ENCODE peak calls at places on chromosomes 12 and 14, in seven cellular contexts. Q is cardiac muscle cell, X is fibroblast of lung, E is IMR-90, Y is ovary, C is pancreas, Z is tibial nerve. R is an unnamed sample. For H3K4me1, the result is how much of the 10 kb centered on the place peaks cover.

GRCh38 chr12:102913453-102914226 is 3.4 kb downstream of the PAH start:
- DNase-seq in X (no peak), Q (no peak), C (no peak), E (no peak), Z (no peak), Y (no peak), R (no peak)

GRCh38 chr14:98189521-98189920 is 1082.5 kb downstream of the BCL11B start:
- DNase-seq in Q (no peak), Z (no peak), Y (no peak), E (no peak), C (no peak), X (no peak), R (no peak)

GRCh38 chr12:104182144-104182543 is 33.4 kb upstream of the TXNRD1 start:
- DNase-seq in E (peak), Z (peak), Q (peak), Y (peak), X (peak), C (peak), R (no peak)

GRCh38 chr14:29243355-29243754 is 476.8 kb downstream of the FOXG1 start:
- DNase-seq in C (no peak), X (peak), Z (no peak), E (peak), Y (no peak), Q (peak), R (no peak)

GRCh38 chr12:93565760-93566159 is 6.7 kb upstream of the SOCS2 start:
- DNase-seq in C (no peak), Q (no peak), Z (no peak), Y (no peak), X (no peak), E (no peak), R (no peak)

GRCh38 chr14:95365401-95365800 is 45.7 kb upstream of the CLMN start:
- DNase-seq in Y (no peak), Z (no peak), E (no peak), X (peak), Q (no peak), C (no peak), R (no peak)

GRCh38 chr12:6038160-6038559 is 86.3 kb downstream of the VWF start:
- DNase-seq in X (peak), Y (no peak), Z (no peak), E (peak), C (peak), Q (peak), R (peak)

GRCh38 chr14:66495214-66496098 is 9.3 kb downstream of the CCDC196 start:
- DNase-seq in E (peak), C (peak), Y (no peak), Z (peak), Q (peak), X (peak), R (no peak)

GRCh38 chr14:53295985-53296582 is 143.0 kb upstream of the DDHD1 start:
- DNase-seq in C (no peak), E (peak), Q (peak), X (peak), Z (peak), Y (no peak), R (no peak)

GRCh38 chr12:101539148-101539547 is 55.6 kb upstream of the MYBPC1 start:
- DNase-seq in Z (peak), Q (peak), E (no peak), X (peak), Y (no peak), C (no peak), R (no peak)

GRCh38 chr14:20384321-20384720 is 29.0 kb downstream of the TEP1 start:
- DNase-seq in X (no peak), Z (no peak), C (no peak), E (no peak), Y (no peak), Q (no peak), R (no peak)

GRCh38 chr14:24430682-24431568 is 1.2 kb downstream of the KHNYN start:
- DNase-seq in Q (peak), E (peak), Z (no peak), X (peak), C (peak), Y (peak), R (peak)

GRCh38 chr14:20683896-20684661 is at the start of gene RNASE4:
- DNase-seq in C (peak), Q (peak), Z (peak), E (peak), X (peak), Y (peak), R (peak)

GRCh38 chr14:51165415-51165814 is 70.5 kb upstream of the TRIM9 start:
- DNase-seq in E (no peak), Q (no peak), Z (no peak), Y (no peak), X (no peak), C (no peak), R (no peak)

GRCh38 chr12:57611116-57611809 is at the start of gene ARHGEF25:
- DNase-seq in C (peak), Q (peak), X (peak), Z (peak), E (peak), Y (peak), R (no peak)

GRCh38 chr12:24482882-24483604 is 465.9 kb downstream of the BCAT1 start:
- DNase-seq in E (peak), Y (no peak), Z (no peak), X (peak), C (no peak), Q (no peak), R (no peak)

GRCh38 chr12:40793471-40793870 is 101.2 kb downstream of the CNTN1 start:
- DNase-seq in E (no peak), Z (no peak), C (no peak), Y (no peak), X (no peak), Q (no peak), R (no peak)

GRCh38 chr14:57480044-57480443 is 13.6 kb downstream of the CCDC198 start:
- DNase-seq in C (no peak), X (peak), Q (no peak), Z (no peak), E (no peak), Y (no peak), R (no peak)

GRCh38 chr12:109488051-109488665 is 10.7 kb downstream of the UBE3B start:
- DNase-seq in Q (no peak), E (peak), Y (no peak), Z (no peak), X (no peak), C (no peak), R (peak)

GRCh38 chr14:105317546-105317945 is 3.0 kb downstream of the PACS2 start:
- DNase-seq in C (no peak), Y (no peak), X (peak), E (peak), Z (no peak), Q (peak), R (no peak)

GRCh38 chr14:90017371-90017770 is 44.4 kb upstream of the KCNK13 start:
- DNase-seq in Y (no peak), E (peak), Q (no peak), C (no peak), X (no peak), Z (no peak), R (no peak)

GRCh38 chr14:68775614-68776126 is 17.2 kb downstream of the ZFP36L1 start:
- DNase-seq in C (no peak), Y (no peak), X (no peak), E (no peak), Z (no peak), Q (no peak), R (no peak)

GRCh38 chr14:96055065-96055752 is 16.0 kb downstream of the C14orf132 start:
- DNase-seq in C (no peak), Y (no peak), E (peak), X (peak), Z (no peak), Q (peak), R (peak)

GRCh38 chr14:104362761-104363605 is 216.6 kb upstream of the C14orf180 start:
- DNase-seq in X (no peak), Q (no peak), C (no peak), Z (no peak), Y (no peak), E (no peak), R (no peak)

GRCh38 chr14:65117795-65118746 is 15.8 kb upstream of the MAX start:
- DNase-seq in Y (peak), X (no peak), C (no peak), E (no peak), Q (no peak), Z (no peak), R (no peak)

GRCh38 chr12:115190191-115190590 is 506.2 kb upstream of the TBX3 start:
- DNase-seq in Q (no peak), X (no peak), E (no peak), Y (no peak), C (no peak), Z (no peak), R (no peak)

GRCh38 chr14:89648924-89649323 is 231.9 kb upstream of the FOXN3 start:
- DNase-seq in Z (no peak), X (no peak), C (no peak), Y (no peak), E (no peak), Q (no peak), R (no peak)

GRCh38 chr14:81903477-81903876 is 369.8 kb upstream of the SEL1L start:
- DNase-seq in Q (no peak), Z (no peak), X (no peak), Y (no peak), C (no peak), E (no peak), R (no peak)

GRCh38 chr12:124545508-124546418 is 21.6 kb downstream of the NCOR2 start:
- DNase-seq in E (peak), Q (no peak), X (no peak), Z (no peak), C (no peak), Y (peak), R (peak)

GRCh38 chr12:127176804-127177203 is 1090.2 kb upstream of the TMEM132C start:
- DNase-seq in Y (no peak), C (no peak), E (no peak), X (no peak), Q (no peak), Z (no peak), R (no peak)

GRCh38 chr14:60789656-60790055 is 55.1 kb downstream of the MNAT1 start:
- DNase-seq in Z (no peak), X (no peak), E (peak), Q (no peak), Y (no peak), C (no peak), R (no peak)

GRCh38 chr12:132084681-132085635 is 59.2 kb downstream of the DDX51 start:
- DNase-seq in Y (peak), X (peak), Q (peak), C (peak), Z (peak), E (peak), R (peak)

GRCh38 chr12:122977153-122977552 is 2.1 kb downstream of the OGFOD2 start:
- DNase-seq in Y (peak), X (no peak), Q (no peak), Z (no peak), C (peak), E (no peak), R (no peak)

GRCh38 chr12:15689751-15690191 is 99.4 kb downstream of the EPS8 start:
- DNase-seq in E (no peak), Z (no peak), Q (no peak), X (no peak), Y (no peak), C (no peak), R (no peak)

GRCh38 chr12:79690156-79690605 is 583 bp downstream of the PAWR start:
- DNase-seq in C (no peak), E (peak), Q (peak), Y (peak), Z (peak), X (no peak), R (peak)

DNA sequence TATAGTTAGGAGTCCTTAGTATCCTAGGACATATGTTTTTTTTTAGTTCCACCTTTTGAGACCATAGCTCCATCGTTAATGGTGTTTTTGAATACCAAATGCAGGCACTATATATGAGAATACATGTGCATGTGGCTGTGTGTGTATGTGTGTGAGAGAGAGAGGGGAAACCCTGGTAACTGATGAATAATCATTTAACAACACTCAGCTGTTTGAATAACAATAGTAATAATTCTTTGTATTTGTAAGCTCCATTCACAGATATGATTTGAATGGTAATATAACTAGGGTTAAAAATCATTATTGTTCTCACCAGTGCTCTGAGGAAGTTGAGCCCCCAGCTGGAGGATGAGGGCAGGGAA is 28.9 kb downstream of the EML1 start:
- DNase-seq in E (no peak), Y (no peak), Z (no peak), X (peak), Q (no peak), C (no peak), R (no peak)
- H3K4me1 ChIP-seq in E (under half), Y (under half), Z (under half), X (under half), Q (under half), C (under half), R (under half)

GRCh38 chr12:83470749-83471148 is 784.0 kb downstream of the TMTC2 start:
- DNase-seq in X (no peak), Q (no peak), E (no peak), C (no peak), Y (no peak), Z (no peak), R (peak)

GRCh38 chr12:83468988-83469908 is 782.5 kb downstream of the TMTC2 start:
- DNase-seq in X (no peak), Z (no peak), Y (no peak), C (no peak), Q (no peak), E (no peak), R (peak)

GRCh38 chr12:83472772-83473171 is 786.1 kb downstream of the TMTC2 start:
- DNase-seq in C (no peak), Q (no peak), Y (no peak), Z (no peak), X (no peak), E (no peak), R (no peak)

GRCh38 chr12:83472350-83472749 is 785.6 kb downstream of the TMTC2 start:
- DNase-seq in Y (no peak), E (no peak), X (no peak), Z (no peak), C (no peak), Q (no peak), R (peak)

GRCh38 chr12:83471341-83471740 is 784.6 kb downstream of the TMTC2 start:
- DNase-seq in Z (no peak), C (no peak), X (no peak), Y (no peak), E (no peak), Q (no peak), R (peak)
- H3K4me3 ChIP-seq in Z (no peak), C (no peak), X (no peak), Y (no peak), E (no peak), Q (peak), R (no peak)

GRCh38 chr12:88923631-88924030 is 343.4 kb upstream of the KITLG start:
- DNase-seq in Q (no peak), E (no peak), X (no peak), Z (no peak), C (no peak), Y (no peak), R (no peak)
- H3K4me1 ChIP-seq in Q (under half), E (under half), X (under half), Z (under half), C (under half), Y (under half), R (under half)

GRCh38 chr14:55965851-55966250 is 152.4 kb upstream of the PELI2 start:
- DNase-seq in C (no peak), Y (no peak), Q (peak), E (no peak), X (no peak), Z (no peak), R (no peak)

GRCh38 chr14:55963295-55963694 is 154.9 kb upstream of the PELI2 start:
- DNase-seq in C (no peak), E (no peak), Z (no peak), Q (peak), X (no peak), Y (no peak), R (no peak)

GRCh38 chr14:55968741-55969140 is 149.5 kb upstream of the PELI2 start:
- DNase-seq in Z (no peak), C (no peak), Q (peak), E (no peak), X (no peak), Y (no peak), R (no peak)

GRCh38 chr14:55964081-55964480 is 154.1 kb upstream of the PELI2 start:
- DNase-seq in Z (no peak), Q (no peak), Y (no peak), C (no peak), X (no peak), E (no peak), R (no peak)
- H3K4me3 ChIP-seq in Z (no peak), Q (no peak), Y (no peak), C (no peak), X (no peak), E (no peak), R (no peak)

DNA sequence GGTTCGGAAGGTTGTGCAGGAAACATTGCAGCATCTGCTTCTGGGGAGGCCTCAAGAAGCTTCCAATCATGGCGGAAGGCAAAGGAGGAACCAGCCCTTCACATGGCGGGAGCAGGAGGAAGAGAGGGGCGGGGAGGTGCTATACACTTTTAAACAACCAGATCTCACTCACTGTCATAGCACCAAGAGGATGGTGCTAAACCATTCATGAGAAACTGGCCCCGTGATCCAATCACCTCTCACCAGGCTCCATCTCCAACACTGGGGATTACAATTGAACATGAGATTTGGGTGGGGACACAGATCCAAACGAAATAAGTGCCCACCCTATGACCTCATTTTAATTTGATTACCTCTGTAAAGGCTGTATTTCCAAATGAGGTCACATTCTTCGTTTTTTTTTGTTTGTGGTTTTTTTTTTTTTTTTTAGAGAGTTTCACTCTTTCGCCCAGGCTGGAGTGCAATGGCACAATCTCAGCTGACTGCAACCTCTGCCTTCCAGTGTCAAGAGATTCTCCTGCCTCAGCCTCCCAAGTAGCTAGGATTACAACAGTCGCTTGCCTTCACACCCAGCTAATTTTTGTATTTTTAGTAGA is 11.4 kb upstream of the ORAI1 start:
- DNase-seq in Z (no peak), X (peak), Q (no peak), C (no peak), E (no peak), Y (no peak), R (no peak)
- H3K4me1 ChIP-seq in Z (under half), X (under half), Q (under half), C (under half), E (under half), Y (under half), R (under half)

GRCh38 chr14:36055052-36055378 is 121.5 kb downstream of the PTCSC3 start:
- DNase-seq in Y (no peak), C (no peak), E (no peak), X (no peak), Q (no peak), Z (no peak), R (no peak)
- H3K4me3 ChIP-seq in Y (no peak), C (no peak), E (no peak), X (no peak), Q (no peak), Z (no peak), R (no peak)

DNA sequence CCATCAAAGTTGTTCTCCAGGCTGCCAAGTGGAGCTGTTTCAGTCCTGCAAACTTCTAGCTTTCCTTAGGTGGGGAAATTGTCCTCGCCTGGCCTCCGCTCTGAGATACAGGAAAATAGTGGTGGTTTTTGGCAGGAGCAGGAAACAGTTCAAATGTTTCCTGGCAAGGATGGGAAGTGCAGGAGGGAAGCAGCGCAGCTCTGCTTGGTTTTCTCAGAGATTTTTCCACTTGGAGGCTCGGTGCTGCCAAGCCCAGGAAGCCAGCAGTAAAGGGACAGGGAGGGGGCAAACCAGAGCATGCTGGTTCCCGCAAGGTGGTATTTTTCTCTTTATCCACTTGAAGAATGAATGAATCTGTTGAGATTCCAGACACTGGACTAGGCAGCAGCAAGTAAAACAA is 17.0 kb downstream of the TMEM63C start:
- DNase-seq in Q (no peak), X (no peak), Y (no peak), E (no peak), Z (no peak), C (no peak), R (no peak)
- H3K4me1 ChIP-seq in Q (under half), X (under half), Y (under half), E (under half), Z (under half), C (under half), R (under half)